ENCODE peak calls at places on chromosomes 3 and 15, in four cellular contexts. X is A549, W is endothelial cell of umbilical vein, H is K562. Y is an unnamed sample.

GRCh38 chr3:33144433-33144832 is 30.6 kb downstream of the CRTAP start:
- DNase-seq in H (peak), X (peak), W (no peak), Y (peak)

GRCh38 chr3:42683875-42684593 is 1.3 kb upstream of the KLHL40 start:
- DNase-seq in W (peak), X (peak), H (peak), Y (peak)

GRCh38 chr15:25176991-25177954 is 222.5 kb downstream of the SNRPN start:
- DNase-seq in W (no peak), H (no peak), X (no peak), Y (no peak)

GRCh38 chr3:117016359-117016758 is 306.8 kb downstream of the TUSC7 start:
- DNase-seq in X (no peak), H (no peak), W (no peak), Y (no peak)

GRCh38 chr3:33355611-33356010 is 78.4 kb downstream of the FBXL2 start:
- DNase-seq in H (no peak), W (peak), X (peak), Y (no peak)

GRCh38 chr3:185283374-185283935 is 29.6 kb upstream of the EHHADH start:
- DNase-seq in W (peak), H (no peak), X (peak), Y (no peak)

GRCh38 chr3:37141676-37142075 is 32.7 kb downstream of the LRRFIP2 start:
- DNase-seq in W (no peak), X (no peak), H (no peak), Y (no peak)

GRCh38 chr3:116445291-116445841 is at the start of gene LSAMP:
- DNase-seq in H (no peak), W (no peak), X (no peak), Y (no peak)

GRCh38 chr3:127395663-127396320 is 107.9 kb upstream of the PRR20G start:
- DNase-seq in X (no peak), W (no peak), H (no peak), Y (no peak)

GRCh38 chr3:98705694-98706093 is 57.4 kb upstream of the ST3GAL6 start:
- DNase-seq in W (no peak), X (no peak), H (no peak), Y (peak)

GRCh38 chr3:188659444-188660100 is 505.6 kb downstream of the LPP start:
- DNase-seq in H (no peak), W (no peak), X (no peak), Y (no peak)

GRCh38 chr3:124834723-124835718 is 52.1 kb downstream of the ITGB5 start:
- DNase-seq in W (peak), H (no peak), X (peak), Y (peak)

GRCh38 chr15:29113336-29114276 is 156.0 kb downstream of the NSMCE3 start:
- DNase-seq in H (peak), X (no peak), W (no peak), Y (no peak)

GRCh38 chr15:28992996-28993719 is 107.4 kb downstream of the APBA2 start:
- DNase-seq in X (no peak), W (no peak), H (no peak), Y (no peak)

GRCh38 chr3:109023656-109024254 is 70.1 kb upstream of the GUCA1C start:
- DNase-seq in X (peak), W (peak), H (peak), Y (peak)

GRCh38 chr15:81747026-81747425 is 298.8 kb downstream of the MEX3B start:
- DNase-seq in H (no peak), W (no peak), X (no peak), Y (no peak)
- TF ChIP-seq POLR2A in H (no peak), W (no peak), X (no peak), Y (no peak)

DNA sequence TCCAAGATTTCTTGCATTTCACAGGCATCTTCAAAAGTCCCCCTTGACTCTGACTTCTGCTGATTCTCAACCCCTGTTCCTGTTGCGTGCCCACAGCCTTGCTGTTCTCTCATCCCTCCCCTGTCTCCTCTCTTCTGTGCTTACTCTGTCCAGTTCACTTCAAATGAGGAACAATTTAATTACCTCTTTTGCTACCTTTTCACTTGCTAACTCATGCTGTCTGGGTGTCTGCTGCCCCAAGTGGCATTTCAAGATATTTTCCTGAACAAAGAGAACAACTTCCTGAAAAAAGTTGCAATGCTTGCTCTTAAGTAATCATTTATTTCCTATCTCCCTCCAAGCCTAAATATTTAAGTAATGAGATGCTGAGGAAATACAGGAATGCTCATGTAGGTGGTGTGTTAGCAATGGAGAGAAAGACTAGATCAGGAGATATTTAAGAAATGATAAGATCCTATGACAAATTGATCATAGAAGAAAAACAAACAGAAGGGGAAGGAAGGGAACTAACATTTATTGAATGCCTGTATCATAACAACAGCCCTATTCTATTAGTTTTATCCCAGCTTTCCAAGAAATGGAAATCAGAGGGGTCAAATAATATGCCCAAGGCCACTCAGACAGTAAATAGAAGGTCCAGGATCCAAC is 42.2 kb downstream of the SV2B start:
- DNase-seq in W (peak), X (peak), H (no peak), Y (peak)
- TF ChIP-seq CTCF in W (no peak), X (peak), H (peak), Y (peak)

DNA sequence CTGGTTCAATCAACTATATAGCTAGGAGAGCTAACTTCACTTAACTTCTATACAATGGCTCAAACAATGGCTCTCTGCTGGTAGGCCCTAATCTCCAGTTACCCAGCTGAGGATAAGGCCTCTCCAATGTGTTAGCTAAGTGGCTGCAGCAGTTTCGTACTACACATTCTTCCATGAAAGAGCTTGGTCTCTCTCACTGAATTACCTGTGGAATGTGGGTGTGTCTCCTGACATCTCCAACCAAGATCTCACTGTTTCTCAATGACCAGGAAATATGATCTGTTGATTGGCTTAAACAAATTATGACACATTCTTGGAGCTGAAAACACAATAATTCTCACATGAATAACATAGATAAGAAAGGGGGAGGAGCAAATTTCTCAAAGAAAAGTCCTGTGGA is 169.8 kb upstream of the ROBO1 start:
- DNase-seq in X (peak), H (no peak), W (no peak), Y (no peak)
- TF ChIP-seq MYC in X (no peak), H (no peak), W (no peak), Y (no peak)

DNA sequence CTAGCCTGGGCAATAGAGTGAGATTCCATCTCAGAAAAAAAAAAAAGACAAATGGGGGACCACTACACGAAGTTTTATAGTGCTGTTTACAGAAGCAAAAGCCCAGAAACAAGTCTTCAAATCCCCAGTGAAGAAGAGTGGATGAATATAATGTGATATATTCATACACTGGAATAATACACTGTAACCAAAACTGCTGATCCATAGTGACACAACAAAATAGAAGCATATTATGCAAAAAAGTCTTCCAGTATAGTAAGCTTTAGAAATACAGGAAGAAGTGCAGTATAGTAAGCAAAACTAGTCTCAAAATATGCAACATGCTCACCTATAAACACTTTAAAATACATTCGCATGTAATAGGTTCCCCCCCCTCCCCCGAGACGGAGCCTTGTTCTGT is 11.9 kb upstream of the FAH start:
- DNase-seq in W (no peak), H (no peak), X (no peak), Y (no peak)
- TF ChIP-seq POLR2A in W (no peak), H (no peak), X (no peak), Y (no peak)

GRCh38 chr3:14235003-14235876 is 56.6 kb downstream of the LSM3 start:
- DNase-seq in W (no peak), H (no peak), X (no peak), Y (no peak)
- TF ChIP-seq CTCF in W (no peak), H (no peak), X (no peak), Y (no peak)

GRCh38 chr3:178707632-178708031 is 171.4 kb downstream of the KCNMB2 start:
- DNase-seq in X (no peak), H (no peak), W (no peak), Y (no peak)
- TF ChIP-seq MYC in X (no peak), H (no peak), W (no peak), Y (no peak)

DNA sequence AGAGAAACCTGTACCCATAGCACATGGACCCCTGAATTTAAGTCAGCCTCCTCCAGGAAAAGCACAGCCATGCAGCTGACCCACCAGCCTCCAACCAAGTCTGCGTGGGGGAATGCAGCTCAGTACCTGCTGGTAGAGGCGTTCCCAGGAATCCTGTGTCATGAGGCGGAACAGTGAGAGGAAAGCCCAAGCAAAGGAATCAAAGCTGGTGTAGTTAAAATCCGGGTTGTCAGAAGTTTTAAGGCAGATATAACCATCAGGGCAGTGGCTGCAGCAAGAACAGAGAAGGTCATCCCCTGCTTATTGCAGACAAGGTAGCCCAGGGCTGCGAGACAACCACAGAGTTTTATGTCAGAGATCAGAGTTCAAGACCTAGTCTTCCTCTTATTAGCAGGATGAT is 59.1 kb downstream of the SCN10A start:
- DNase-seq in W (no peak), X (no peak), H (no peak), Y (no peak)
- TF ChIP-seq POLR2A in W (no peak), X (no peak), H (no peak), Y (no peak)

DNA sequence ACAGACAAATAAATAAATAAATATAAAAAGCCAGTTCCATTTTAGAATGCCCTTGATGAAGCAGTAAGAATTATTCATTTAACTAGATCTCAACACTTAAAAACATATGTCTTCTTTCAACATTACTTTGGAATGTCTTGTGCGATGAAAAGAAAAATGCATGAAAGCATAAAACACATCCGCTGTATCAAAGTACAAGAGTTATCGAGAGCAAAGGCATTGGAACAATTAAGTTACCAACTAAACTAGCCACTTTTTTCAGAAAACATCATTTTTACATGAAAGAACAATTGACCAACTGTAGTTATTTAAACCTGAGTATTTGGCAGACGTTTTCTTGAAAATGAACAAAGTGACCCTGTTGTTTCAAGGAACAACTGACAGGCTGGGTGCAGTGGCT is 27.5 kb upstream of the ACAN start:
- DNase-seq in X (no peak), H (no peak), W (no peak), Y (no peak)
- TF ChIP-seq CTCF in X (no peak), H (no peak), W (no peak), Y (no peak)